ENCODE peak calls at places on chromosomes 13 and 19, in ten cellular contexts. One of them, this sample, is unnamed.
A peak's percentile ranks its signal among the peaks of the same experiment; 100 is the strongest.

GRCh38 chr13:112325941-112326645 is 50.1 kb upstream of the SPACA7 start:
- DNase-seq in tibial nerve: no peak
- DNase-seq in thyroid gland: no peak
- DNase-seq in K562: no peak
- DNase-seq in Peyer's patch: no peak
- DNase-seq in IMR-90: no peak
- DNase-seq in suprapubic skin: no peak
- DNase-seq in uterus: no peak
- DNase-seq in heart left ventricle: no peak
- DNase-seq in stomach: no peak
- DNase-seq in this sample: no peak

GRCh38 chr19:47813304-47813994 is 8.3 kb upstream of the CRX start:
- DNase-seq in tibial nerve: peak; percentile 30
- DNase-seq in thyroid gland: peak; percentile 53
- DNase-seq in K562: peak; percentile 93
- DNase-seq in Peyer's patch: peak; percentile 83
- DNase-seq in IMR-90: peak; percentile 18
- DNase-seq in suprapubic skin: no peak
- DNase-seq in uterus: peak; percentile 49
- DNase-seq in heart left ventricle: peak; percentile 88
- DNase-seq in stomach: peak; percentile 69
- DNase-seq in this sample: peak; percentile 64

GRCh38 chr19:23972161-23972560 is 57.5 kb downstream of the ZNF726 start:
- DNase-seq in tibial nerve: no peak
- DNase-seq in thyroid gland: no peak
- DNase-seq in K562: no peak
- DNase-seq in Peyer's patch: no peak
- DNase-seq in IMR-90: no peak
- DNase-seq in suprapubic skin: no peak
- DNase-seq in uterus: no peak
- DNase-seq in heart left ventricle: no peak
- DNase-seq in stomach: no peak
- DNase-seq in this sample: no peak

GRCh38 chr13:26220575-26220974 is 1.5 kb downstream of the RNF6 start:
- DNase-seq in tibial nerve: no peak
- DNase-seq in thyroid gland: no peak
- DNase-seq in K562: no peak
- DNase-seq in Peyer's patch: no peak
- DNase-seq in IMR-90: peak; percentile 68
- DNase-seq in suprapubic skin: no peak
- DNase-seq in uterus: no peak
- DNase-seq in heart left ventricle: no peak
- DNase-seq in stomach: no peak
- DNase-seq in this sample: peak; percentile 23

GRCh38 chr19:36771275-36772231 is 1.1 kb downstream of the ZNF850 start:
- DNase-seq in tibial nerve: no peak
- DNase-seq in thyroid gland: peak; percentile 77
- DNase-seq in K562: peak; percentile 53
- DNase-seq in Peyer's patch: peak; percentile 61
- DNase-seq in IMR-90: peak; percentile 87
- DNase-seq in suprapubic skin: no peak
- DNase-seq in uterus: peak; percentile 68
- DNase-seq in heart left ventricle: peak; percentile 70
- DNase-seq in stomach: peak; percentile 62
- DNase-seq in this sample: peak; percentile 73

GRCh38 chr19:33719366-33720154 is 77.1 kb upstream of the KCTD15 start:
- DNase-seq in tibial nerve: no peak
- DNase-seq in thyroid gland: peak; percentile 67
- DNase-seq in K562: no peak
- DNase-seq in Peyer's patch: peak; percentile 26
- DNase-seq in IMR-90: no peak
- DNase-seq in suprapubic skin: no peak
- DNase-seq in uterus: no peak
- DNase-seq in heart left ventricle: no peak
- DNase-seq in stomach: no peak
- DNase-seq in this sample: no peak

GRCh38 chr19:54364775-54365257 is at the start of gene LAIR1:
- DNase-seq in tibial nerve: no peak
- DNase-seq in thyroid gland: no peak
- DNase-seq in K562: no peak
- DNase-seq in Peyer's patch: no peak
- DNase-seq in IMR-90: no peak
- DNase-seq in suprapubic skin: no peak
- DNase-seq in uterus: no peak
- DNase-seq in heart left ventricle: peak; percentile 75
- DNase-seq in stomach: peak; percentile 31
- DNase-seq in this sample: peak; percentile 50

GRCh38 chr19:35935911-35936737 is at the start of gene LRFN3:
- DNase-seq in tibial nerve: peak; percentile 38
- DNase-seq in thyroid gland: peak; percentile 71
- DNase-seq in K562: peak; percentile 75
- DNase-seq in Peyer's patch: peak; percentile 81
- DNase-seq in IMR-90: peak; percentile 66
- DNase-seq in suprapubic skin: no peak
- DNase-seq in uterus: peak; percentile 78
- DNase-seq in heart left ventricle: peak; percentile 86
- DNase-seq in stomach: peak; percentile 81
- DNase-seq in this sample: peak; percentile 74

GRCh38 chr13:20136781-20137703 is 23.8 kb downstream of the GJA3 start:
- DNase-seq in tibial nerve: no peak
- DNase-seq in thyroid gland: peak; percentile 55
- DNase-seq in K562: peak; percentile 17
- DNase-seq in Peyer's patch: peak; percentile 69
- DNase-seq in IMR-90: no peak
- DNase-seq in suprapubic skin: no peak
- DNase-seq in uterus: no peak
- DNase-seq in heart left ventricle: no peak
- DNase-seq in stomach: peak; percentile 59
- DNase-seq in this sample: peak; percentile 20

GRCh38 chr13:114067886-114068722 is 64.3 kb downstream of the RASA3 start:
- DNase-seq in tibial nerve: peak; percentile 12
- DNase-seq in thyroid gland: no peak
- DNase-seq in K562: no peak
- DNase-seq in Peyer's patch: peak; percentile 49
- DNase-seq in IMR-90: no peak
- DNase-seq in suprapubic skin: no peak
- DNase-seq in uterus: no peak
- DNase-seq in heart left ventricle: peak; percentile 70
- DNase-seq in stomach: no peak
- DNase-seq in this sample: no peak

GRCh38 chr13:51644649-51645048 is 60.4 kb downstream of the WDFY2 start:
- DNase-seq in tibial nerve: no peak
- DNase-seq in thyroid gland: no peak
- DNase-seq in K562: no peak
- DNase-seq in Peyer's patch: no peak
- DNase-seq in IMR-90: peak; percentile 21
- DNase-seq in suprapubic skin: no peak
- DNase-seq in uterus: no peak
- DNase-seq in heart left ventricle: no peak
- DNase-seq in stomach: no peak
- DNase-seq in this sample: peak; percentile 62

GRCh38 chr19:43644181-43644580 is 4.5 kb upstream of the CADM4 start:
- DNase-seq in tibial nerve: no peak
- DNase-seq in thyroid gland: no peak
- DNase-seq in K562: no peak
- DNase-seq in Peyer's patch: no peak
- DNase-seq in IMR-90: no peak
- DNase-seq in suprapubic skin: no peak
- DNase-seq in uterus: no peak
- DNase-seq in heart left ventricle: no peak
- DNase-seq in stomach: no peak
- DNase-seq in this sample: no peak

GRCh38 chr19:43651758-43652545 is 12.3 kb upstream of the CADM4 start:
- DNase-seq in tibial nerve: peak; percentile 28
- DNase-seq in thyroid gland: peak; percentile 58
- DNase-seq in K562: peak; percentile 66
- DNase-seq in Peyer's patch: peak; percentile 75
- DNase-seq in IMR-90: peak; percentile 65
- DNase-seq in suprapubic skin: no peak
- DNase-seq in uterus: peak; percentile 47
- DNase-seq in heart left ventricle: no peak
- DNase-seq in stomach: peak; percentile 66
- DNase-seq in this sample: peak; percentile 73

GRCh38 chr19:43652546-43652874 is 12.9 kb upstream of the CADM4 start:
- DNase-seq in tibial nerve: no peak
- DNase-seq in thyroid gland: no peak
- DNase-seq in K562: no peak
- DNase-seq in Peyer's patch: no peak
- DNase-seq in IMR-90: no peak
- DNase-seq in suprapubic skin: no peak
- DNase-seq in uterus: no peak
- DNase-seq in heart left ventricle: no peak
- DNase-seq in stomach: no peak
- DNase-seq in this sample: no peak

GRCh38 chr19:43648633-43649032 is 9.0 kb upstream of the CADM4 start:
- DNase-seq in tibial nerve: no peak
- DNase-seq in thyroid gland: no peak
- DNase-seq in K562: no peak
- DNase-seq in Peyer's patch: no peak
- DNase-seq in IMR-90: no peak
- DNase-seq in suprapubic skin: no peak
- DNase-seq in uterus: no peak
- DNase-seq in heart left ventricle: no peak
- DNase-seq in stomach: no peak
- DNase-seq in this sample: no peak

DNA sequence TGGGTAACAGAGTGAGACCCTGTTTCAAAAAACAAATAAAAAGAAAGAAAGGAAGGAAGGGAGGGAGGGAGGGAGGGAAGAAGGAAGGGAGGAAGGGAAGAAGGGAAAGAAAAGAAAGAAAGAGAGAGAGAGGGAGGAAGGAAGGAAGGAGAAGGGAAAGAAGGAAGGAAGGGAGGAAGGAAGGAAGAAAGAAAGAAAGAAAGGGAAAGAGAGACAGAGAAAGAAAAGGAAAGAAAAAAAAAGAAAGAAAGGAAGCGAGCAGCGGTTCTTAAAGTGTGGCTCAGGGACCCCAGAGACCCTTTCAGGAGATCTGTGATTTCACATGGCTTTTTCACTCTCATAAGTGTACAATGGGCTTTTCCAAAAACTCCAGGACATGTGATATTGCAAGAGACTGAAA is 9.9 kb upstream of the CADM4 start:
- DNase-seq in tibial nerve: no peak
- DNase-seq in thyroid gland: no peak
- DNase-seq in K562: no peak
- DNase-seq in Peyer's patch: no peak
- DNase-seq in IMR-90: no peak
- DNase-seq in suprapubic skin: no peak
- DNase-seq in uterus: no peak
- DNase-seq in heart left ventricle: no peak
- DNase-seq in stomach: no peak
- DNase-seq in this sample: no peak
- TF ChIP-seq POLR2A in tibial nerve: no peak
- TF ChIP-seq POLR2A in thyroid gland: no peak
- TF ChIP-seq POLR2A in K562: no peak
- TF ChIP-seq POLR2A in Peyer's patch: no peak
- TF ChIP-seq POLR2A in IMR-90: no peak
- TF ChIP-seq POLR2A in suprapubic skin: no peak
- TF ChIP-seq POLR2A in uterus: no peak
- TF ChIP-seq POLR2A in heart left ventricle: no peak
- TF ChIP-seq POLR2A in stomach: no peak
- TF ChIP-seq POLR2A in this sample: no peak

GRCh38 chr13:24215732-24216131 is 55.2 kb downstream of the SPATA13 start:
- DNase-seq in tibial nerve: no peak
- DNase-seq in thyroid gland: peak; percentile 88
- DNase-seq in K562: no peak
- DNase-seq in Peyer's patch: no peak
- DNase-seq in IMR-90: peak; percentile 60
- DNase-seq in suprapubic skin: no peak
- DNase-seq in uterus: peak; percentile 47
- DNase-seq in heart left ventricle: no peak
- DNase-seq in stomach: peak; percentile 63
- DNase-seq in this sample: peak; percentile 72
- TF ChIP-seq POLR2A in tibial nerve: no peak
- TF ChIP-seq POLR2A in thyroid gland: peak; percentile 64
- TF ChIP-seq POLR2A in K562: no peak
- TF ChIP-seq POLR2A in Peyer's patch: no peak
- TF ChIP-seq POLR2A in IMR-90: no peak
- TF ChIP-seq POLR2A in suprapubic skin: no peak
- TF ChIP-seq POLR2A in uterus: peak; percentile 27
- TF ChIP-seq POLR2A in heart left ventricle: peak; percentile 24
- TF ChIP-seq POLR2A in stomach: no peak
- TF ChIP-seq POLR2A in this sample: no peak

DNA sequence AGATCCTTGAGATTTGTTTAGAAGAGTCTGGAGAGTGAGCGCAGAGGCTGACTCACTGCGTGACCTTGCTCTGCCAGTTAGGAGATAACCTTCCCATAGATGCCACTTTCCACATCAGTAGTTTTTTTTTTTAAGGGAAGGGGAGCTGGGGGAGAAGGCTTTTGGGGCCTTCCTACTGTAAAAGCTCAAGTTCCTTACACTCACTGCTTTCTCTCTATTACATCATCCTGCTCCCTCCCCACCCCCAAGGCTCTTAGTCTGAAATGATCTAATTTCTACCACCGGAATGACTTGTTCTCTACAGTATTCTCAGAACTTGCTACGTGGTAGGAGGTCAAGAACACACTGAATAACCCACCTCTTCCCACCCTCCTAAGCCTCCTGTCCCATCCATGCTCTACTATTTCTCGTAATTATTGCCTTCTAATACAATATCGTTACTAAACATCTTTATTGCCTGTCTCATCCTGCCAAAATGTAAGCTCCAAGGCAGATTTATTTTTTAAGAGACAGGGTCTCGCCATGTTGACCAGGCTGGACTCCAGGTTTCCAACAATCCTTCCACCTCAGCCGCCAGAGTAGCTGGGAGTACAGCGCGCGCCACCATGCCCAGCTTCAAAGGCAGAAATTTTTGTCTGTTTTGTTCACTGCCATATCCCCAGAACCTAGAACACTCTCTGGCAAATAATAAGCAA is 1.2 kb downstream of the LONP1 start:
- DNase-seq in tibial nerve: no peak
- DNase-seq in thyroid gland: no peak
- DNase-seq in K562: peak; percentile 41
- DNase-seq in Peyer's patch: no peak
- DNase-seq in IMR-90: peak; percentile 91
- DNase-seq in suprapubic skin: no peak
- DNase-seq in uterus: no peak
- DNase-seq in heart left ventricle: no peak
- DNase-seq in stomach: no peak
- DNase-seq in this sample: peak; percentile 88
- TF ChIP-seq POLR2A in tibial nerve: no peak
- TF ChIP-seq POLR2A in thyroid gland: no peak
- TF ChIP-seq POLR2A in K562: peak; percentile 89
- TF ChIP-seq POLR2A in Peyer's patch: no peak
- TF ChIP-seq POLR2A in IMR-90: peak; percentile 96
- TF ChIP-seq POLR2A in suprapubic skin: no peak
- TF ChIP-seq POLR2A in uterus: no peak
- TF ChIP-seq POLR2A in heart left ventricle: no peak
- TF ChIP-seq POLR2A in stomach: no peak
- TF ChIP-seq POLR2A in this sample: peak; percentile 80

GRCh38 chr19:1456121-1456900 is 6.4 kb downstream of the APC2 start:
- DNase-seq in tibial nerve: no peak
- DNase-seq in thyroid gland: no peak
- DNase-seq in K562: no peak
- DNase-seq in Peyer's patch: no peak
- DNase-seq in IMR-90: no peak
- DNase-seq in suprapubic skin: no peak
- DNase-seq in uterus: no peak
- DNase-seq in heart left ventricle: peak; percentile 53
- DNase-seq in stomach: no peak
- DNase-seq in this sample: no peak
- TF ChIP-seq POLR2A in tibial nerve: no peak
- TF ChIP-seq POLR2A in thyroid gland: no peak
- TF ChIP-seq POLR2A in K562: no peak
- TF ChIP-seq POLR2A in Peyer's patch: no peak
- TF ChIP-seq POLR2A in IMR-90: no peak
- TF ChIP-seq POLR2A in suprapubic skin: no peak
- TF ChIP-seq POLR2A in uterus: no peak
- TF ChIP-seq POLR2A in heart left ventricle: no peak
- TF ChIP-seq POLR2A in stomach: no peak
- TF ChIP-seq POLR2A in this sample: no peak